ENCODE peak calls at places on chromosomes 7 and 10, in six cellular contexts. B, L, Y, O, S and Q are unnamed samples.

GRCh38 chr7:124761164-124761715 is 4.4 kb downstream of the GPR37 start:
- DNase-seq in O (no peak), B (no peak), S (no peak), L (no peak), Y (no peak), Q (no peak)

GRCh38 chr7:104891949-104892348 is 122.1 kb upstream of the KMT2E start:
- DNase-seq in B (no peak), S (no peak), L (no peak), O (no peak), Y (no peak), Q (no peak)

GRCh38 chr10:29957887-29958330 is 101.5 kb downstream of the JCAD start:
- DNase-seq in B (no peak), O (no peak), Y (peak; percentile 24), S (peak; percentile 36), L (peak; percentile 75), Q (no peak)

GRCh38 chr7:105602325-105603305 is 21.3 kb upstream of the EFCAB10 start:
- DNase-seq in O (no peak), S (no peak), Y (no peak), L (no peak), B (no peak), Q (no peak)

GRCh38 chr7:44713141-44713540 is 35.5 kb upstream of the ZMIZ2 start:
- DNase-seq in L (no peak), O (no peak), B (no peak), Y (no peak), S (no peak), Q (no peak)

GRCh38 chr7:51731086-51731485 is 414.5 kb upstream of the COBL start:
- DNase-seq in O (no peak), L (no peak), Y (no peak), S (no peak), B (no peak), Q (no peak)

GRCh38 chr7:34748244-34749039 is 90.4 kb downstream of the NPSR1 start:
- DNase-seq in Y (peak; percentile 76), S (peak; percentile 49), B (peak; percentile 87), O (peak; percentile 89), L (peak; percentile 95), Q (peak; percentile 97)

GRCh38 chr7:90312745-90313144 is 8.4 kb downstream of the FAM237B start:
- DNase-seq in L (no peak), S (peak; percentile 21), B (no peak), Y (no peak), O (no peak), Q (peak; percentile 19)